ENCODE peak calls at places on chromosomes 13 and 19, in ten cellular contexts. B is fibroblast of lung; K is pancreas; I is psoas muscle; U is IMR-90; Z is CD4-positive, alpha-beta T cell; P is mesenchymal stem cell; O is brain microvascular endothelial cell; D is right cardiac atrium; A is breast epithelium. R is an unnamed sample.

GRCh38 chr19:38721977-38722773 is 22.1 kb downstream of the CAPN12 start:
- DNase-seq in P (no peak), B (no peak), I (no peak), Z (no peak), A (no peak), U (no peak), K (no peak), O (no peak), D (peak; percentile 93), R (no peak)

GRCh38 chr13:105196052-105196451 is 1339.4 kb downstream of the EFNB2 start:
- DNase-seq in D (no peak), U (peak; percentile 58), O (peak; percentile 94), P (peak; percentile 94), K (no peak), B (peak; percentile 94), A (no peak), Z (no peak), I (no peak), R (no peak)

GRCh38 chr19:35513975-35514809 is 743 bp upstream of the DMKN start:
- DNase-seq in Z (no peak), P (peak; percentile 18), B (no peak), A (no peak), U (no peak), D (no peak), O (no peak), K (no peak), I (no peak), R (no peak)

GRCh38 chr13:73056054-73056962 is 2.5 kb upstream of the KLF5 start:
- DNase-seq in B (peak; percentile 98), D (no peak), P (peak; percentile 64), U (peak; percentile 84), A (no peak), I (no peak), Z (no peak), K (no peak), O (peak; percentile 76), R (no peak)

GRCh38 chr13:48662226-48662625 is 8.5 kb downstream of the CYSLTR2 start:
- DNase-seq in P (no peak), A (no peak), U (no peak), I (no peak), Z (no peak), D (no peak), K (no peak), B (no peak), O (no peak), R (peak; percentile 57)

GRCh38 chr19:11738746-11739620 is at the start of gene ZNF823:
- DNase-seq in P (peak; percentile 98), K (peak; percentile 100), D (peak; percentile 100), U (peak; percentile 97), A (peak; percentile 100), O (peak; percentile 98), I (peak; percentile 97), Z (peak; percentile 95), B (peak; percentile 97), R (peak; percentile 90)

GRCh38 chr13:23427342-23428182 is 5.9 kb downstream of the SACS start:
- DNase-seq in B (peak; percentile 99), O (peak; percentile 73), A (no peak), D (peak; percentile 64), Z (no peak), P (peak; percentile 64), U (peak; percentile 97), K (peak; percentile 56), I (no peak), R (no peak)

GRCh38 chr13:50991624-50992610 is 82.3 kb downstream of the RNASEH2B start:
- DNase-seq in K (no peak), Z (no peak), I (no peak), U (no peak), B (no peak), A (no peak), P (peak; percentile 29), D (no peak), O (no peak), R (no peak)

GRCh38 chr13:48478401-48478800 is 54.5 kb downstream of the RCBTB2 start:
- DNase-seq in Z (no peak), P (no peak), D (no peak), U (peak; percentile 47), I (no peak), A (no peak), K (no peak), O (no peak), B (peak; percentile 19), R (no peak)

GRCh38 chr13:93862259-93862658 is 617.2 kb downstream of the DCT start:
- DNase-seq in D (no peak), I (no peak), Z (no peak), K (no peak), A (no peak), P (peak; percentile 44), O (peak; percentile 43), U (peak; percentile 60), B (peak; percentile 70), R (no peak)

GRCh38 chr19:43812689-43813088 is 10.4 kb upstream of the LYPD5 start:
- DNase-seq in O (no peak), I (no peak), B (no peak), U (no peak), A (no peak), K (no peak), P (no peak), D (no peak), Z (no peak), R (no peak)

GRCh38 chr19:39160889-39161672 is 35.5 kb downstream of the PAK4 start:
- DNase-seq in K (no peak), B (peak; percentile 37), U (peak; percentile 47), Z (no peak), I (no peak), P (peak; percentile 44), D (no peak), A (peak; percentile 91), O (no peak), R (peak; percentile 36)

GRCh38 chr13:109344552-109345157 is 441.7 kb downstream of the IRS2 start:
- DNase-seq in D (no peak), A (no peak), K (no peak), O (peak; percentile 50), I (no peak), U (peak; percentile 82), Z (no peak), P (peak; percentile 74), B (peak; percentile 86), R (no peak)

GRCh38 chr19:58054792-58055482 is 4.1 kb upstream of the ZNF135 start:
- DNase-seq in D (peak; percentile 79), K (no peak), U (peak; percentile 2), B (peak; percentile 44), I (no peak), P (no peak), Z (no peak), O (peak; percentile 12), A (no peak), R (no peak)

GRCh38 chr13:51906581-51906980 is 44.8 kb downstream of the CCDC70 start:
- DNase-seq in Z (no peak), U (no peak), K (no peak), O (no peak), I (no peak), A (peak; percentile 58), D (peak; percentile 61), P (no peak), B (no peak), R (no peak)

DNA sequence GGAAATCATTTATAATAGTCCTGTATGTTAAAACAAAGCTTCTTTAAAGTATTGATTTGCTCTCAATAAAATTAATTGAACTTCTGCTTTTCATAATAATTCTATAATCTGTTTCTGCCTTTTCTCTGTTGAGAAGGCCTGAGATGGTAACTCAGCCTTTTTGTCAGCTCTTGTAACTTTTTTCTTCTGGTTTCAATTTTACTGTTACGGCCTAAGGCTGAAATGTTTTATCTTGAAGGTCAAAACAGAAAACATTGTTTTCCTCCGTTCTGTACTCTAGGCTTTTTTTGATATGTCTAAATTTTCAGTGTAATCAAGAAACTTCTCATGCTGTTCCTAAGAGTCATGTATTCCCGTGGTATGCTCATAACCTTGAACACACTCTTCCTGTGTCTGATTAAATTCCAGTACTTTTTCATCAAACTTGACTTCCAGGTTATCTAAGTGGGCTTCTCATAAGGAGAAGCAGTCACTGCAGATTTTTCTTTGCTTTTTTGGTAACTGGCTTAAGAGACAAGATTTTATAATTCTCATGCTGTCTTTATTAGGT is 7.6 kb upstream of the NAXD start:
- DNase-seq in U (no peak), A (no peak), B (no peak), I (no peak), Z (no peak), K (no peak), P (no peak), O (no peak), D (no peak), R (no peak)
- H3K27ac ChIP-seq in U (no peak overlapping the region), A (no peak overlapping the region), B (no peak overlapping the region), I (no peak overlapping the region), Z (no peak overlapping the region), K (no peak overlapping the region), P (no peak overlapping the region), O (no peak overlapping the region), D (no peak overlapping the region), R (no peak overlapping the region)

GRCh38 chr19:2014081-2014693 is 1.3 kb downstream of the BTBD2 start:
- DNase-seq in A (no peak), K (no peak), D (no peak), B (no peak), I (no peak), O (no peak), Z (no peak), U (no peak), P (no peak), R (no peak)
- H3K27ac ChIP-seq in A (no peak overlapping the region), K (no peak overlapping the region), D (no peak overlapping the region), B (no peak overlapping the region), I (no peak overlapping the region), O (no peak overlapping the region), Z (peak overlapping the region; percentile 29), U (no peak overlapping the region), P (no peak overlapping the region), R (no peak overlapping the region)

DNA sequence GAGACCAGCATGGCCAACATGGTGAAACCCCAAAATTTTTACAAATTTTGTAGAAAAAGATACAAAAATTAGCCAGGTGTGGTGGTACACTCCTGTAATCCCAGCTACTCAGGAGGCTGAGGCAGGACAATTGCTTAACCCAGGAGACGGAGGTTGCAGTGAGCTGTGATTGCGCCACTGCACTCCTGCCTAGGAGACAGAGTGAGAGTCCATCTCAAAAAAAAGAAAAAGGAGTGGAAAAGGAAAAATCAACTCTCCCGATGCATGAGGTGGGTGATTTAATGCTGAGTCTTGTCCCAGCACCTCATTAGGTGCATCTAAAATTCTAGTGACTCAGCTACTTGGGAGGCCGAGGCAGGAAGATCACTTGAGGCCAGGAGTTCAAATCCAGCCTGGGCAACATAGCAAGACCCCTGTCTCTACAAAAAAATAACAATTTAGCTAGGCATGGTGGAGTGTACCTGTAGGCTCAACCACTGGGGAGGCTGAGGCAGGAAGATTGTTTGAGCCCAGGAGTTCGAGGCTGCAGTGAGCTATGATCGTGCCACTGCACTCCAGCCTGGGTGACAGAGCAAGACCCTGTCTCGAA is 19.8 kb downstream of the GTPBP3 start:
- DNase-seq in P (no peak), Z (no peak), U (no peak), D (peak; percentile 5), K (no peak), O (no peak), B (no peak), I (no peak), A (no peak), R (no peak)
- H3K27ac ChIP-seq in P (no peak overlapping the region), Z (no peak overlapping the region), U (no peak overlapping the region), D (no peak overlapping the region), K (no peak overlapping the region), O (no peak overlapping the region), B (no peak overlapping the region), I (peak overlapping the region; percentile 46), A (no peak overlapping the region), R (no peak overlapping the region)

DNA sequence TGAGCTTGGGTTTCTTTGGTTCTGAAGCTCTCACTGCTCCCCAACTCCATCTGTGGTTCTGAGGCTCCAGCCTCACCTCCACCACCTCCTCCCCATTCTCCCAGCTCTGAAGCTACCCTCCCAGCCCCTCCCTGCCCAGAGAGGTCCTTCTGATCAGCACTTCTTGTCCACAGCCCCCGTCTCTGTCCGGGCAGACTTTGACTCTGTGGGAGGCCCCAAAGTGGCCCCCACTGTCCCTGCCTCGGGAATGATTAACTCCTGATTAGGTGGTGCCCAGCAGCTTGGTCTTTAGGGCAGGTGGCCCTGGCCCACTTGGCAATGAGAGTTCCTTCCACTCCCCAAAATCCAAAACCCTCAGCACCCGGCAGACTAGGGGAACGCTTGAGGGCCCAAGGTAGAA is 14.4 kb downstream of the EVI5L start:
- DNase-seq in K (no peak), P (no peak), Z (no peak), D (no peak), O (no peak), I (no peak), A (no peak), B (no peak), U (no peak), R (no peak)
- H3K27ac ChIP-seq in K (no peak overlapping the region), P (no peak overlapping the region), Z (no peak overlapping the region), D (no peak overlapping the region), O (no peak overlapping the region), I (no peak overlapping the region), A (no peak overlapping the region), B (no peak overlapping the region), U (no peak overlapping the region), R (no peak overlapping the region)